ENCODE peak calls at places on chromosome 10, in five cellular contexts. One of them, this sample, is unnamed.

GRCh38 chr10:2037966-2038493 is 300.7 kb upstream of the ADARB2 start:
- DNase-seq in DMS53: no peak
- DNase-seq in fibroblast of pulmonary artery: no peak
- DNase-seq in NCI-H2171 treated with DMSO at 0.1 percent for 48 hours: no peak
- DNase-seq in adrenal gland: no peak
- DNase-seq in this sample: no peak

GRCh38 chr10:47458466-47459154 is 25.3 kb downstream of the ANXA8 start:
- DNase-seq in DMS53: no peak
- DNase-seq in fibroblast of pulmonary artery: peak; percentile 76
- DNase-seq in NCI-H2171 treated with DMSO at 0.1 percent for 48 hours: no peak
- DNase-seq in adrenal gland: no peak
- DNase-seq in this sample: peak; percentile 78

GRCh38 chr10:30158325-30158960 is 99.1 kb upstream of the JCAD start:
- DNase-seq in DMS53: no peak
- DNase-seq in fibroblast of pulmonary artery: peak; percentile 28
- DNase-seq in NCI-H2171 treated with DMSO at 0.1 percent for 48 hours: no peak
- DNase-seq in adrenal gland: no peak
- DNase-seq in this sample: no peak

GRCh38 chr10:72126184-72126871 is 38.0 kb upstream of the SPOCK2 start:
- DNase-seq in DMS53: peak; percentile 55
- DNase-seq in fibroblast of pulmonary artery: peak; percentile 85
- DNase-seq in NCI-H2171 treated with DMSO at 0.1 percent for 48 hours: peak; percentile 8
- DNase-seq in adrenal gland: no peak
- DNase-seq in this sample: peak; percentile 57

GRCh38 chr10:69475433-69475830 is 24.2 kb downstream of the TSPAN15 start:
- DNase-seq in DMS53: no peak
- DNase-seq in fibroblast of pulmonary artery: peak; percentile 11
- DNase-seq in NCI-H2171 treated with DMSO at 0.1 percent for 48 hours: no peak
- DNase-seq in adrenal gland: no peak
- DNase-seq in this sample: no peak

GRCh38 chr10:82558208-82558607 is 683.2 kb downstream of the NRG3 start:
- DNase-seq in DMS53: no peak
- DNase-seq in fibroblast of pulmonary artery: peak; percentile 36
- DNase-seq in NCI-H2171 treated with DMSO at 0.1 percent for 48 hours: no peak
- DNase-seq in adrenal gland: no peak
- DNase-seq in this sample: no peak

GRCh38 chr10:50641636-50642035 is 17.9 kb upstream of the SGMS1 start:
- DNase-seq in DMS53: no peak
- DNase-seq in fibroblast of pulmonary artery: peak; percentile 10
- DNase-seq in NCI-H2171 treated with DMSO at 0.1 percent for 48 hours: no peak
- DNase-seq in adrenal gland: no peak
- DNase-seq in this sample: no peak

GRCh38 chr10:26448706-26449435 is 10.7 kb downstream of the APBB1IP start:
- DNase-seq in DMS53: peak; percentile 1
- DNase-seq in fibroblast of pulmonary artery: no peak
- DNase-seq in NCI-H2171 treated with DMSO at 0.1 percent for 48 hours: no peak
- DNase-seq in adrenal gland: no peak
- DNase-seq in this sample: no peak

GRCh38 chr10:100825946-100826660 is 80.7 kb downstream of the PAX2 start:
- DNase-seq in DMS53: peak; percentile 12
- DNase-seq in fibroblast of pulmonary artery: no peak
- DNase-seq in NCI-H2171 treated with DMSO at 0.1 percent for 48 hours: no peak
- DNase-seq in adrenal gland: no peak
- DNase-seq in this sample: no peak

GRCh38 chr10:124059552-124059951 is 33.8 kb downstream of the CHST15 start:
- DNase-seq in DMS53: no peak
- DNase-seq in fibroblast of pulmonary artery: no peak
- DNase-seq in NCI-H2171 treated with DMSO at 0.1 percent for 48 hours: peak; percentile 64
- DNase-seq in adrenal gland: no peak
- DNase-seq in this sample: no peak

GRCh38 chr10:5234106-5234877 is 37.7 kb downstream of the AKR1C4 start:
- DNase-seq in DMS53: peak; percentile 83
- DNase-seq in fibroblast of pulmonary artery: peak; percentile 91
- DNase-seq in NCI-H2171 treated with DMSO at 0.1 percent for 48 hours: peak; percentile 39
- DNase-seq in adrenal gland: peak; percentile 47
- DNase-seq in this sample: no peak

GRCh38 chr10:101845903-101846302 is 2.3 kb upstream of the KCNIP2 start:
- DNase-seq in DMS53: no peak
- DNase-seq in fibroblast of pulmonary artery: no peak
- DNase-seq in NCI-H2171 treated with DMSO at 0.1 percent for 48 hours: peak; percentile 82
- DNase-seq in adrenal gland: no peak
- DNase-seq in this sample: no peak

GRCh38 chr10:3783721-3784432 is 1.1 kb downstream of the KLF6 start:
- DNase-seq in DMS53: peak; percentile 94
- DNase-seq in fibroblast of pulmonary artery: peak; percentile 83
- DNase-seq in NCI-H2171 treated with DMSO at 0.1 percent for 48 hours: peak; percentile 66
- DNase-seq in adrenal gland: peak; percentile 50
- DNase-seq in this sample: peak; percentile 57

GRCh38 chr10:113142601-113143000 is 192.6 kb downstream of the TCF7L2 start:
- DNase-seq in DMS53: no peak
- DNase-seq in fibroblast of pulmonary artery: no peak
- DNase-seq in NCI-H2171 treated with DMSO at 0.1 percent for 48 hours: no peak
- DNase-seq in adrenal gland: no peak
- DNase-seq in this sample: no peak

GRCh38 chr10:21810582-21811244 is 192.8 kb downstream of the DNAJC1 start:
- DNase-seq in DMS53: no peak
- DNase-seq in fibroblast of pulmonary artery: no peak
- DNase-seq in NCI-H2171 treated with DMSO at 0.1 percent for 48 hours: no peak
- DNase-seq in adrenal gland: no peak
- DNase-seq in this sample: no peak

GRCh38 chr10:102744374-102745051 is 765 bp downstream of the WBP1L start:
- DNase-seq in DMS53: peak; percentile 52
- DNase-seq in fibroblast of pulmonary artery: no peak
- DNase-seq in NCI-H2171 treated with DMSO at 0.1 percent for 48 hours: no peak
- DNase-seq in adrenal gland: peak; percentile 53
- DNase-seq in this sample: no peak

GRCh38 chr10:30422981-30423654 is 10.9 kb upstream of the MAP3K8 start:
- DNase-seq in DMS53: peak; percentile 85
- DNase-seq in fibroblast of pulmonary artery: peak; percentile 84
- DNase-seq in NCI-H2171 treated with DMSO at 0.1 percent for 48 hours: no peak
- DNase-seq in adrenal gland: peak; percentile 46
- DNase-seq in this sample: peak; percentile 75

GRCh38 chr10:97407211-97407951 is 6.2 kb upstream of the RRP12 start:
- DNase-seq in DMS53: peak; percentile 98
- DNase-seq in fibroblast of pulmonary artery: peak; percentile 86
- DNase-seq in NCI-H2171 treated with DMSO at 0.1 percent for 48 hours: peak; percentile 77
- DNase-seq in adrenal gland: peak; percentile 71
- DNase-seq in this sample: peak; percentile 72

GRCh38 chr10:49055231-49055850 is 60.0 kb downstream of the VSTM4 start:
- DNase-seq in DMS53: no peak
- DNase-seq in fibroblast of pulmonary artery: no peak
- DNase-seq in NCI-H2171 treated with DMSO at 0.1 percent for 48 hours: no peak
- DNase-seq in adrenal gland: no peak
- DNase-seq in this sample: no peak

GRCh38 chr10:79438021-79438698 is 7.3 kb downstream of the ZCCHC24 start:
- DNase-seq in DMS53: no peak
- DNase-seq in fibroblast of pulmonary artery: no peak
- DNase-seq in NCI-H2171 treated with DMSO at 0.1 percent for 48 hours: no peak
- DNase-seq in adrenal gland: no peak
- DNase-seq in this sample: no peak

GRCh38 chr10:58291538-58292174 is 22.7 kb downstream of the CISD1 start:
- DNase-seq in DMS53: peak; percentile 83
- DNase-seq in fibroblast of pulmonary artery: peak; percentile 82
- DNase-seq in NCI-H2171 treated with DMSO at 0.1 percent for 48 hours: peak; percentile 6
- DNase-seq in adrenal gland: peak; percentile 37
- DNase-seq in this sample: peak; percentile 47

GRCh38 chr10:102815790-102816549 is 21.2 kb downstream of the CYP17A1 start:
- DNase-seq in DMS53: no peak
- DNase-seq in fibroblast of pulmonary artery: peak; percentile 98
- DNase-seq in NCI-H2171 treated with DMSO at 0.1 percent for 48 hours: no peak
- DNase-seq in adrenal gland: peak; percentile 69
- DNase-seq in this sample: peak; percentile 57

GRCh38 chr10:79241990-79242619 is 105.2 kb upstream of the PPIF start:
- DNase-seq in DMS53: no peak
- DNase-seq in fibroblast of pulmonary artery: peak; percentile 43
- DNase-seq in NCI-H2171 treated with DMSO at 0.1 percent for 48 hours: peak; percentile 48
- DNase-seq in adrenal gland: peak; percentile 62
- DNase-seq in this sample: peak; percentile 42

GRCh38 chr10:23190872-23191763 is 994 bp upstream of the PTF1A start:
- DNase-seq in DMS53: peak; percentile 70
- DNase-seq in fibroblast of pulmonary artery: no peak
- DNase-seq in NCI-H2171 treated with DMSO at 0.1 percent for 48 hours: no peak
- DNase-seq in adrenal gland: no peak
- DNase-seq in this sample: no peak

GRCh38 chr10:132516771-132517725 is 20.5 kb upstream of the INPP5A start:
- DNase-seq in DMS53: peak; percentile 85
- DNase-seq in fibroblast of pulmonary artery: peak; percentile 96
- DNase-seq in NCI-H2171 treated with DMSO at 0.1 percent for 48 hours: no peak
- DNase-seq in adrenal gland: peak; percentile 99
- DNase-seq in this sample: peak; percentile 98

This sample was measured in HFFc6.